ENCODE peak calls at places on chromosomes 2 and 18, in ten cellular contexts. B is H7; R is left lung; M is GM23338; W is psoas muscle; A is small intestine; C is right lobe of liver; T is CD8-positive, alpha-beta T cell; V is neuronal stem cell; J is IMR-90. I is an unnamed sample.

GRCh38 chr18:10726198-10727068 is 200.6 kb downstream of the NAPG start:
- DNase-seq in T (no peak), A (no peak), J (no peak), M (no peak), W (no peak), V (no peak), B (peak; percentile 32), C (peak; percentile 74), R (no peak), I (no peak)

GRCh38 chr2:122652670-122653069 is 897.2 kb downstream of the TSN start:
- DNase-seq in M (no peak), W (no peak), T (no peak), R (no peak), J (no peak), A (no peak), V (no peak), C (no peak), B (no peak), I (no peak)

GRCh38 chr2:189163889-189164288 is 15.7 kb downstream of the COL5A2 start:
- DNase-seq in W (no peak), T (no peak), J (peak; percentile 85), B (no peak), C (no peak), M (no peak), A (no peak), R (no peak), V (no peak), I (no peak)

GRCh38 chr18:78766651-78767533 is 212.7 kb upstream of the SALL3 start:
- DNase-seq in J (no peak), R (no peak), C (peak; percentile 30), B (no peak), V (no peak), T (no peak), M (no peak), W (no peak), A (no peak), I (no peak)

GRCh38 chr2:46411245-46411641 is 68.1 kb upstream of the TMEM247 start:
- DNase-seq in R (no peak), B (no peak), A (no peak), V (no peak), T (no peak), C (no peak), W (no peak), M (no peak), J (no peak), I (no peak)

GRCh38 chr2:150781142-150781541 is 293.7 kb upstream of the RND3 start:
- DNase-seq in J (no peak), W (no peak), V (no peak), B (no peak), M (no peak), R (no peak), A (no peak), T (no peak), C (no peak), I (no peak)

GRCh38 chr2:241009601-241010530 is 11.4 kb downstream of the SNED1 start:
- DNase-seq in M (peak; percentile 74), T (peak; percentile 36), J (peak; percentile 50), W (peak; percentile 63), R (no peak), A (peak; percentile 23), B (peak; percentile 94), C (peak; percentile 57), V (no peak), I (peak; percentile 81)

GRCh38 chr18:53796042-53796729 is 428.3 kb downstream of the MBD2 start:
- DNase-seq in C (no peak), J (peak; percentile 1), W (peak; percentile 34), V (no peak), A (no peak), M (no peak), R (no peak), B (no peak), T (no peak), I (no peak)

GRCh38 chr2:65403529-65403915 is 28.9 kb downstream of the SPRED2 start:
- DNase-seq in M (peak; percentile 40), J (no peak), R (no peak), B (peak; percentile 47), V (no peak), W (no peak), A (no peak), C (no peak), T (no peak), I (no peak)

GRCh38 chr2:160224060-160224459 is 24.0 kb upstream of the ITGB6 start:
- DNase-seq in W (no peak), R (no peak), C (no peak), J (peak; percentile 98), B (no peak), T (no peak), A (peak; percentile 71), V (no peak), M (no peak), I (no peak)

GRCh38 chr2:230872968-230873669 is 8.4 kb downstream of the ITM2C start:
- DNase-seq in V (no peak), J (no peak), M (no peak), T (no peak), A (peak; percentile 55), W (no peak), B (no peak), C (no peak), R (no peak), I (no peak)

GRCh38 chr2:99680946-99681345 is 191.1 kb upstream of the REV1 start:
- DNase-seq in T (no peak), B (no peak), W (no peak), C (no peak), R (no peak), J (peak; percentile 82), V (no peak), M (no peak), A (no peak), I (no peak)

GRCh38 chr2:215835641-215836040 is 177.7 kb downstream of the MREG start:
- DNase-seq in R (no peak), W (no peak), T (no peak), C (no peak), A (no peak), J (no peak), B (no peak), M (no peak), V (no peak), I (no peak)

GRCh38 chr18:48719988-48720654 is 181.3 kb downstream of the CTIF start:
- DNase-seq in W (peak; percentile 75), M (no peak), J (peak; percentile 74), T (no peak), A (no peak), B (no peak), R (no peak), V (no peak), C (no peak), I (peak; percentile 62)

GRCh38 chr2:203280428-203281064 is 41.7 kb downstream of the CYP20A1 start:
- DNase-seq in J (no peak), R (no peak), V (no peak), A (no peak), T (no peak), M (no peak), C (no peak), B (no peak), W (no peak), I (no peak)

GRCh38 chr2:219514196-219514761 is at the start of gene ASIC4:
- DNase-seq in M (peak; percentile 50), B (peak; percentile 79), J (peak; percentile 12), C (no peak), V (no peak), A (no peak), T (no peak), W (no peak), R (no peak), I (no peak)

GRCh38 chr2:10931710-10932255 is 20.0 kb downstream of the KCNF1 start:
- DNase-seq in J (peak; percentile 92), B (no peak), R (no peak), T (no peak), C (no peak), W (peak; percentile 94), V (no peak), A (no peak), M (no peak), I (no peak)

GRCh38 chr2:18611184-18611583 is 21.8 kb upstream of the NT5C1B start:
- DNase-seq in R (no peak), W (no peak), T (no peak), C (no peak), V (no peak), B (no peak), M (no peak), J (peak; percentile 90), A (no peak), I (no peak)

GRCh38 chr2:104853926-104854506 is at the start of gene POU3F3:
- DNase-seq in C (no peak), M (peak; percentile 99), A (peak; percentile 58), J (no peak), W (peak; percentile 73), B (peak; percentile 98), R (no peak), T (peak; percentile 22), V (peak; percentile 96), I (peak; percentile 89)
- H3K27me3 ChIP-seq in C (peaks cover 13% of the 10 kb centered on the region), M (peaks cover 84% of the 10 kb centered on the region), A (peaks cover 46% of the 10 kb centered on the region), J (peaks cover 68% of the 10 kb centered on the region), W (peaks cover 15% of the 10 kb centered on the region), B (peaks cover 84% of the 10 kb centered on the region), R (peaks cover 92% of the 10 kb centered on the region), T (peaks cover 42% of the 10 kb centered on the region), V (peaks cover 16% of the 10 kb centered on the region), I (no peaks in the 10 kb centered on the region)

GRCh38 chr18:37476611-37477295 is 88.8 kb downstream of the CELF4 start:
- DNase-seq in A (no peak), V (no peak), J (no peak), T (no peak), W (no peak), B (no peak), R (no peak), M (no peak), C (no peak), I (no peak)
- H3K27me3 ChIP-seq in A (no peaks in the 10 kb centered on the region), V (no peaks in the 10 kb centered on the region), J (peaks cover 26% of the 10 kb centered on the region), T (no peaks in the 10 kb centered on the region), W (no peaks in the 10 kb centered on the region), B (no peaks in the 10 kb centered on the region), R (peaks cover 31% of the 10 kb centered on the region), M (no peaks in the 10 kb centered on the region), C (no peaks in the 10 kb centered on the region), I (no peaks in the 10 kb centered on the region)

GRCh38 chr18:57150828-57151227 is 3.9 kb downstream of the BOD1L2 start:
- DNase-seq in A (peak; percentile 14), T (no peak), J (no peak), V (peak; percentile 27), B (peak; percentile 87), W (no peak), C (no peak), M (peak; percentile 61), R (no peak), I (no peak)
- H3K27me3 ChIP-seq in A (no peaks in the 10 kb centered on the region), T (no peaks in the 10 kb centered on the region), J (no peaks in the 10 kb centered on the region), V (no peaks in the 10 kb centered on the region), B (no peaks in the 10 kb centered on the region), W (no peaks in the 10 kb centered on the region), C (no peaks in the 10 kb centered on the region), M (no peaks in the 10 kb centered on the region), R (peaks cover 37% of the 10 kb centered on the region), I (no peaks in the 10 kb centered on the region)

DNA sequence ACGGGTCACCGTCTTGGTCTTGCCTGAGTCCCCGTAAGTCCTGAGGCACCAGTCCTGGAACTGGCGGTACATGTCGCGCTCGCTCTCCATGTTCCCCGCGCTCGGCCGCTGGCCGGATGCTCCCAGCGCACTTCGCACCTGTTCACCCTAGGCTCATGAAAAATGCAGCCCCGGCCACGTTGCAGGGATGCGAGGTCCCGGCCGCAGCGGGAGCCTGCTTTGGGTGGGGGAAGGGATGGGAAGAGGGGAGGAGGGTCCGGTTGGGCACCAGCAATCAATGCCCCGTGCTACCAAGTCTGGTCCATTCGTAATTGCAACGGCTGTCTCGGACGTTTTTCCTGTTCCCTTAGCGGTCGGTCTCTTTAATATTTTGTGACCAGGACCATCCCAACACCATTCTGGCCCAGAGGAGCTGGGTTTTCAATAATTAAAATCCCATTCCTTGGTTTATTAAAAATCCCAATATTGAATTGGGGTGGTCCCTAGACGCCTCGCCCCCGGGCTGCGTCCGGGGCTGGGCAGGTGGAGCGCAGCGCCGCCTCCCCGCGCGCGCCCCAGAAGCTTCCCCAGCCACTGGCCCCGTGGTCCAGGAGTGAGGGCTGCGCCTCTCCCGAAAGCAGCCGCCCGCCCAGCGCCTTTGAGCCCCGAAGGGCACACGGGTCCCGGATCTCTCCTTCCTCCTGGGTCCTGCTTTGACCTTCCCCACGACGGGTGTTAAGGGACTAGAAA is 1.4 kb downstream of the NOL4 start:
- DNase-seq in M (peak; percentile 80), A (no peak), R (no peak), C (no peak), B (peak; percentile 57), W (no peak), J (no peak), V (no peak), T (no peak), I (no peak)
- H3K27me3 ChIP-seq in M (peaks cover 53% of the 10 kb centered on the region), A (peaks cover 33% of the 10 kb centered on the region), R (peaks cover 77% of the 10 kb centered on the region), C (no peaks in the 10 kb centered on the region), B (peaks cover 53% of the 10 kb centered on the region), W (peaks cover 5% of the 10 kb centered on the region), J (peaks cover 36% of the 10 kb centered on the region), V (no peaks in the 10 kb centered on the region), T (peaks cover 2% of the 10 kb centered on the region), I (no peaks in the 10 kb centered on the region)